ENCODE peak calls at places on chromosome 1, in five cellular contexts. G is adrenal gland, M is left lung, Q is PC-9, Z is transverse colon. N is an unnamed sample. For H3K4me1 and H3K36me3, the result is how much of the 10 kb centered on the place peaks cover.

GRCh38 chr1:224710196-224710595 is 94.1 kb downstream of the CNIH3 start:
- DNase-seq in G (no peak), M (no peak), Q (no peak), Z (no peak), N (no peak)

GRCh38 chr1:8017495-8018310 is 8.4 kb downstream of the ERRFI1 start:
- DNase-seq in G (no peak), M (no peak), Q (peak), Z (no peak), N (no peak)

GRCh38 chr1:198472997-198473396 is 67.5 kb downstream of the ATP6V1G3 start:
- DNase-seq in G (no peak), M (no peak), Q (no peak), Z (no peak), N (no peak)

GRCh38 chr1:44609412-44609767 is 64.9 kb downstream of the TMEM53 start:
- DNase-seq in G (peak), M (no peak), Q (peak), Z (peak), N (peak)

GRCh38 chr1:221850788-221851187 is 108.9 kb upstream of the DUSP10 start:
- DNase-seq in G (no peak), M (no peak), Q (no peak), Z (no peak), N (no peak)

GRCh38 chr1:153616885-153617428 is 832 bp upstream of the S100A14 start:
- DNase-seq in G (no peak), M (peak), Q (no peak), Z (no peak), N (no peak)

GRCh38 chr1:37071829-37072228 is 37.5 kb upstream of the GRIK3 start:
- DNase-seq in G (no peak), M (no peak), Q (no peak), Z (no peak), N (no peak)

GRCh38 chr1:10900691-10901090 is 104.2 kb upstream of the CASZ1 start:
- DNase-seq in G (no peak), M (peak), Q (peak), Z (no peak), N (no peak)

GRCh38 chr1:112618114-112618720 is 724 bp downstream of the ST7L start:
- DNase-seq in G (no peak), M (no peak), Q (no peak), Z (no peak), N (no peak)

GRCh38 chr1:228150458-228151169 is 884 bp downstream of the GJC2 start:
- DNase-seq in G (peak), M (peak), Q (no peak), Z (peak), N (peak)

GRCh38 chr1:172338295-172338735 is 82.2 kb upstream of the C1orf105 start:
- DNase-seq in G (no peak), M (no peak), Q (no peak), Z (no peak), N (no peak)

GRCh38 chr1:36204347-36204909 is 19.8 kb upstream of the THRAP3 start:
- DNase-seq in G (peak), M (no peak), Q (no peak), Z (no peak), N (peak)

GRCh38 chr1:94898486-94899385 is 28.2 kb downstream of the CNN3 start:
- DNase-seq in G (no peak), M (no peak), Q (no peak), Z (no peak), N (no peak)

GRCh38 chr1:160643138-160643537 is 3.7 kb downstream of the SLAMF1 start:
- DNase-seq in G (no peak), M (no peak), Q (no peak), Z (no peak), N (no peak)

GRCh38 chr1:16177306-16177705 is 21.4 kb upstream of the EPHA2 start:
- DNase-seq in G (no peak), M (no peak), Q (no peak), Z (no peak), N (no peak)

GRCh38 chr1:72284084-72284397 is 1.7 kb upstream of the NEGR1 start:
- DNase-seq in G (no peak), M (no peak), Q (no peak), Z (no peak), N (no peak)

GRCh38 chr1:207459008-207459407 is 4.9 kb downstream of the CR2 start:
- DNase-seq in G (no peak), M (no peak), Q (no peak), Z (no peak), N (no peak)

GRCh38 chr1:215728206-215728605 is 161.1 kb downstream of the KCTD3 start:
- DNase-seq in G (no peak), M (no peak), Q (no peak), Z (no peak), N (no peak)

GRCh38 chr1:187689137-187689536 is 860.4 kb downstream of the PLA2G4A start:
- DNase-seq in G (peak), M (no peak), Q (no peak), Z (no peak), N (no peak)

GRCh38 chr1:219159946-219160645 is 13.6 kb upstream of the LYPLAL1 start:
- DNase-seq in G (no peak), M (no peak), Q (no peak), Z (no peak), N (no peak)

GRCh38 chr1:225654277-225654597 is 1.3 kb upstream of the ENAH start:
- DNase-seq in G (no peak), M (no peak), Q (no peak), Z (no peak), N (no peak)

GRCh38 chr1:175822575-175822974 is 79.2 kb upstream of the TNR start:
- DNase-seq in G (no peak), M (no peak), Q (no peak), Z (no peak), N (no peak)

GRCh38 chr1:62325076-62325475 is 5.8 kb upstream of the KANK4 start:
- DNase-seq in G (no peak), M (no peak), Q (peak), Z (no peak), N (no peak)

GRCh38 chr1:98661544-98662353 is at the start of gene SNX7:
- DNase-seq in G (peak), M (peak), Q (peak), Z (peak), N (peak)

GRCh38 chr1:210342986-210343780 is 14.5 kb downstream of the HHAT start:
- DNase-seq in G (peak), M (no peak), Q (no peak), Z (no peak), N (no peak)

GRCh38 chr1:40396420-40396819 is 22.9 kb downstream of the SMAP2 start:
- DNase-seq in G (no peak), M (no peak), Q (no peak), Z (no peak), N (no peak)

GRCh38 chr1:231162300-231162969 is 577 bp downstream of the TRIM67 start:
- DNase-seq in G (peak), M (no peak), Q (no peak), Z (peak), N (no peak)
- H3K4me3 ChIP-seq in G (no peak), M (peak), Q (no peak), Z (no peak), N (peak)

DNA sequence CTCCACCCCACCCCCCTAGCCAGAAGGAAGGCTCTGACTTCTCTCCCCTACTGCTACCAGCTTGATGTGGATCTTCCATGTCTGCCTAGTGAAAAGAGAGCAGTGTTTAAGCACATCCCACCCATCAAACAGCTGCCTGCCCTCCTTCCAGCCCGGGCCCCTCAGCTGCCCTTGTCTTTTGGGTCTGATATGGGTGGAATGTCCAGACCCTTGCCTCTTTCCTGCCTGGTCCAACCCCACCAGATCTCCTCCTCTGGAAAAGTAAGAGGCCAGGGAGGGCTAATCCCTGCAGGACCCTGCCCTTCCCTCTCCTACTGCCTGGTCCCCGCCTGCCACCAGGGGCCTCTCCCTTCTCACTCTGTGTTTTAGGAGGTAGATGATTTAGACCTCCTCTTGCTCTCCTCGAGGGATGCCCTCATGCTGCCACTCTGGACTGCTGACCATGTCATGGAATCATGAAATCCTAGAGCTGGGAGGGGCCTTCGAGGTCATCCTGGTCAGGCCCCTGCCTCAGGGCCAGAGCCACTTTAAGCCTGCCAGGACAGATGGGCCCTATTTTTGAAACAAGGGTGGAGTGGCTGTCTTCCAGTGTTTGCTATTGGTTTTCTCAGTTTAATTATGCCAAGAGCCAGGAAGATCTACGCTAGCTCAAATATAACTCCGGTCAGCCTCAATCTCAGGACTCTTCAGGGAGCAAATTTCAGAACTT is 15.8 kb upstream of the HSPG2 start:
- DNase-seq in G (no peak), M (no peak), Q (no peak), Z (no peak), N (no peak)
- H3K4me1 ChIP-seq in G (under half), M (under half), Q (under half), Z (under half), N (under half)

GRCh38 chr1:114113801-114114750 is 39.6 kb downstream of the SYT6 start:
- DNase-seq in G (peak), M (peak), Q (peak), Z (peak), N (peak)
- H3K36me3 ChIP-seq in G (under half), M (under half), Q (under half), Z (under half), N (under half)

GRCh38 chr1:26164036-26164927 is 4.5 kb downstream of the C1orf232 start:
- DNase-seq in G (no peak), M (no peak), Q (peak), Z (peak), N (no peak)
- H3K4me3 ChIP-seq in G (no peak), M (peak), Q (peak), Z (peak), N (peak)

GRCh38 chr1:19409477-19410086 is 75.8 kb downstream of the CAPZB start:
- DNase-seq in G (no peak), M (no peak), Q (no peak), Z (no peak), N (no peak)
- H3K4me1 ChIP-seq in G (under half), M (under half), Q (under half), Z (under half), N (half or more)

DNA sequence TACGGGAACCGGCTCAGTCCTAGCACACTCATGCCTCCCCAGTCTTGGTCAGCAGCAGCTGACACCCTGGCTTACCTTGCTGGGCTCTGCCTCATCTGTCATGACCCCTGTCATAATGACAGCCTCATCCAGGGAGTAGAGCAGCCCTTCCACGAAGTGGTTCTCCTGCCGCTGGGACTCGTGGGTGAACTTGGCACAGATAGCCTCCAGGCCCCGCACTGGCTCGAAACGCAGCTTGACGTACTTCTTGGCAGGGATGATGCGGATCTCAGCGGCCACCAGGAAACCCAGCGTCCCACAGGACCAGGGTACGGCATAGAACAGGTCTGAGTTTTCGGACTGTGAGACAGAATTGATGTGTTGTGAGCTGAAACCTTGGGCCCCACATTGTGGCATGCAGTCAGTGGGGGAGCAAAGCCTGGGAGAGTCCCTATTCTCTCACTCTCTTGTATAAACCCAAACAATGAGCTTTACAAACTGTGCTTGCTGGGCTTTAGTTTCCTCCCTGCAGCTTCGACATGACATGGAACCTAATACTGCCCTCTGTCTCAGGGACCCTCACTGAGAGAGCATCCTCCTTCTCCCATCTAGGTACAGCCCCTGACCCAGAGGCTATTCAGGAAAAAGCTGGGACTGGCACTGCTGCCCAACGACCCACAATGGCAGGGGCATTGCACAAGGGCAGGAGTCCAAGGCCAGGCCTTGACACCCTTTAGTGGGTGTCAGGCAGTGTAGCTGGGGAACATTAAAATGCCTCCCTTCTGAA is 15.5 kb downstream of the DHCR24 start:
- DNase-seq in G (peak), M (no peak), Q (no peak), Z (no peak), N (no peak)
- H3K36me3 ChIP-seq in G (under half), M (half or more), Q (half or more), Z (under half), N (half or more)

GRCh38 chr1:116832268-116832931 is 77.3 kb upstream of the PTGFRN start:
- DNase-seq in G (no peak), M (no peak), Q (no peak), Z (no peak), N (no peak)
- H3K4me3 ChIP-seq in G (no peak), M (no peak), Q (no peak), Z (no peak), N (no peak)

GRCh38 chr1:109904105-109904817 is 6.4 kb upstream of the CSF1 start:
- DNase-seq in G (no peak), M (no peak), Q (no peak), Z (no peak), N (no peak)
- H3K4me1 ChIP-seq in G (under half), M (under half), Q (under half), Z (under half), N (under half)

GRCh38 chr1:101000141-101000867 is 25.3 kb downstream of the DPH5 start:
- DNase-seq in G (no peak), M (no peak), Q (no peak), Z (no peak), N (no peak)
- H3K36me3 ChIP-seq in G (under half), M (under half), Q (under half), Z (under half), N (under half)